ENCODE peak calls at places on chromosomes 6 and 20, in seven cellular contexts. One of them, this sample, is unnamed.

GRCh38 chr6:97645757-97646156 is 362.7 kb upstream of the MMS22L start:
- DNase-seq in HCEC 1CT: no peak
- DNase-seq in choroid plexus epithelial cell: no peak
- DNase-seq in stimulated activated CD4-positive, alpha-beta T cell treated with anti-CD3 and anti-CD28 coated beads, Interleukin-15, amount 100 ng/mL, for 1 hour: no peak
- DNase-seq in anterior cingulate cortex: no peak
- DNase-seq in neuronal stem cell: no peak
- DNase-seq in NCI-H1105 treated with DMSO at 0.1 percent for 48 hours: no peak
- DNase-seq in this sample: no peak

GRCh38 chr6:43070028-43070632 is 6.0 kb upstream of the PTK7 start:
- DNase-seq in HCEC 1CT: peak
- DNase-seq in choroid plexus epithelial cell: peak
- DNase-seq in stimulated activated CD4-positive, alpha-beta T cell treated with anti-CD3 and anti-CD28 coated beads, Interleukin-15, amount 100 ng/mL, for 1 hour: no peak
- DNase-seq in anterior cingulate cortex: no peak
- DNase-seq in neuronal stem cell: no peak
- DNase-seq in NCI-H1105 treated with DMSO at 0.1 percent for 48 hours: peak
- DNase-seq in this sample: no peak

GRCh38 chr6:35419431-35419830 is 32.7 kb upstream of the FANCE start:
- DNase-seq in HCEC 1CT: peak
- DNase-seq in choroid plexus epithelial cell: peak
- DNase-seq in stimulated activated CD4-positive, alpha-beta T cell treated with anti-CD3 and anti-CD28 coated beads, Interleukin-15, amount 100 ng/mL, for 1 hour: no peak
- DNase-seq in anterior cingulate cortex: no peak
- DNase-seq in neuronal stem cell: no peak
- DNase-seq in NCI-H1105 treated with DMSO at 0.1 percent for 48 hours: no peak
- DNase-seq in this sample: no peak

GRCh38 chr6:16236648-16237199 is 1.7 kb upstream of the GMPR start:
- DNase-seq in HCEC 1CT: peak
- DNase-seq in choroid plexus epithelial cell: peak
- DNase-seq in stimulated activated CD4-positive, alpha-beta T cell treated with anti-CD3 and anti-CD28 coated beads, Interleukin-15, amount 100 ng/mL, for 1 hour: no peak
- DNase-seq in anterior cingulate cortex: no peak
- DNase-seq in neuronal stem cell: no peak
- DNase-seq in NCI-H1105 treated with DMSO at 0.1 percent for 48 hours: peak
- DNase-seq in this sample: no peak

GRCh38 chr6:6790891-6791290 is 202.4 kb downstream of the LY86 start:
- DNase-seq in HCEC 1CT: peak
- DNase-seq in choroid plexus epithelial cell: no peak
- DNase-seq in stimulated activated CD4-positive, alpha-beta T cell treated with anti-CD3 and anti-CD28 coated beads, Interleukin-15, amount 100 ng/mL, for 1 hour: no peak
- DNase-seq in anterior cingulate cortex: no peak
- DNase-seq in neuronal stem cell: no peak
- DNase-seq in NCI-H1105 treated with DMSO at 0.1 percent for 48 hours: no peak
- DNase-seq in this sample: no peak

GRCh38 chr20:37940161-37940560 is 37.2 kb downstream of the VSTM2L start:
- DNase-seq in HCEC 1CT: no peak
- DNase-seq in choroid plexus epithelial cell: no peak
- DNase-seq in stimulated activated CD4-positive, alpha-beta T cell treated with anti-CD3 and anti-CD28 coated beads, Interleukin-15, amount 100 ng/mL, for 1 hour: no peak
- DNase-seq in anterior cingulate cortex: no peak
- DNase-seq in neuronal stem cell: no peak
- DNase-seq in NCI-H1105 treated with DMSO at 0.1 percent for 48 hours: no peak
- DNase-seq in this sample: no peak

GRCh38 chr20:4243071-4243470 is 227.7 kb upstream of the RNF24 start:
- DNase-seq in HCEC 1CT: no peak
- DNase-seq in choroid plexus epithelial cell: no peak
- DNase-seq in stimulated activated CD4-positive, alpha-beta T cell treated with anti-CD3 and anti-CD28 coated beads, Interleukin-15, amount 100 ng/mL, for 1 hour: no peak
- DNase-seq in anterior cingulate cortex: no peak
- DNase-seq in neuronal stem cell: no peak
- DNase-seq in NCI-H1105 treated with DMSO at 0.1 percent for 48 hours: no peak
- DNase-seq in this sample: no peak

GRCh38 chr6:3318226-3318625 is 59.5 kb downstream of the PSMG4 start:
- DNase-seq in HCEC 1CT: no peak
- DNase-seq in choroid plexus epithelial cell: no peak
- DNase-seq in stimulated activated CD4-positive, alpha-beta T cell treated with anti-CD3 and anti-CD28 coated beads, Interleukin-15, amount 100 ng/mL, for 1 hour: peak
- DNase-seq in anterior cingulate cortex: no peak
- DNase-seq in neuronal stem cell: no peak
- DNase-seq in NCI-H1105 treated with DMSO at 0.1 percent for 48 hours: no peak
- DNase-seq in this sample: no peak

GRCh38 chr6:19410477-19410876 is 426.7 kb upstream of the ID4 start:
- DNase-seq in HCEC 1CT: no peak
- DNase-seq in choroid plexus epithelial cell: peak
- DNase-seq in stimulated activated CD4-positive, alpha-beta T cell treated with anti-CD3 and anti-CD28 coated beads, Interleukin-15, amount 100 ng/mL, for 1 hour: no peak
- DNase-seq in anterior cingulate cortex: no peak
- DNase-seq in neuronal stem cell: no peak
- DNase-seq in NCI-H1105 treated with DMSO at 0.1 percent for 48 hours: no peak
- DNase-seq in this sample: no peak

GRCh38 chr6:43695078-43695966 is 7.7 kb upstream of the MRPS18A start:
- DNase-seq in HCEC 1CT: no peak
- DNase-seq in choroid plexus epithelial cell: peak
- DNase-seq in stimulated activated CD4-positive, alpha-beta T cell treated with anti-CD3 and anti-CD28 coated beads, Interleukin-15, amount 100 ng/mL, for 1 hour: no peak
- DNase-seq in anterior cingulate cortex: no peak
- DNase-seq in neuronal stem cell: no peak
- DNase-seq in NCI-H1105 treated with DMSO at 0.1 percent for 48 hours: no peak
- DNase-seq in this sample: peak

GRCh38 chr6:169452117-169452868 is 198.6 kb upstream of the THBS2 start:
- DNase-seq in HCEC 1CT: peak
- DNase-seq in choroid plexus epithelial cell: peak
- DNase-seq in stimulated activated CD4-positive, alpha-beta T cell treated with anti-CD3 and anti-CD28 coated beads, Interleukin-15, amount 100 ng/mL, for 1 hour: no peak
- DNase-seq in anterior cingulate cortex: peak
- DNase-seq in neuronal stem cell: no peak
- DNase-seq in NCI-H1105 treated with DMSO at 0.1 percent for 48 hours: no peak
- DNase-seq in this sample: no peak

GRCh38 chr6:139367810-139368321 is 6.6 kb downstream of the CITED2 start:
- DNase-seq in HCEC 1CT: no peak
- DNase-seq in choroid plexus epithelial cell: peak
- DNase-seq in stimulated activated CD4-positive, alpha-beta T cell treated with anti-CD3 and anti-CD28 coated beads, Interleukin-15, amount 100 ng/mL, for 1 hour: no peak
- DNase-seq in anterior cingulate cortex: no peak
- DNase-seq in neuronal stem cell: peak
- DNase-seq in NCI-H1105 treated with DMSO at 0.1 percent for 48 hours: no peak
- DNase-seq in this sample: peak

GRCh38 chr6:52233975-52234823 is 10.1 kb downstream of the IL17F start:
- DNase-seq in HCEC 1CT: peak
- DNase-seq in choroid plexus epithelial cell: peak
- DNase-seq in stimulated activated CD4-positive, alpha-beta T cell treated with anti-CD3 and anti-CD28 coated beads, Interleukin-15, amount 100 ng/mL, for 1 hour: no peak
- DNase-seq in anterior cingulate cortex: no peak
- DNase-seq in neuronal stem cell: peak
- DNase-seq in NCI-H1105 treated with DMSO at 0.1 percent for 48 hours: peak
- DNase-seq in this sample: peak

GRCh38 chr6:15754035-15754705 is 91.3 kb upstream of the DTNBP1 start:
- DNase-seq in HCEC 1CT: peak
- DNase-seq in choroid plexus epithelial cell: peak
- DNase-seq in stimulated activated CD4-positive, alpha-beta T cell treated with anti-CD3 and anti-CD28 coated beads, Interleukin-15, amount 100 ng/mL, for 1 hour: no peak
- DNase-seq in anterior cingulate cortex: no peak
- DNase-seq in neuronal stem cell: no peak
- DNase-seq in NCI-H1105 treated with DMSO at 0.1 percent for 48 hours: no peak
- DNase-seq in this sample: no peak

GRCh38 chr6:166553563-166554271 is 32.8 kb downstream of the RAMACL start:
- DNase-seq in HCEC 1CT: peak
- DNase-seq in choroid plexus epithelial cell: peak
- DNase-seq in stimulated activated CD4-positive, alpha-beta T cell treated with anti-CD3 and anti-CD28 coated beads, Interleukin-15, amount 100 ng/mL, for 1 hour: no peak
- DNase-seq in anterior cingulate cortex: peak
- DNase-seq in neuronal stem cell: no peak
- DNase-seq in NCI-H1105 treated with DMSO at 0.1 percent for 48 hours: no peak
- DNase-seq in this sample: no peak

GRCh38 chr6:166736606-166737005 is 109.6 kb upstream of the RPS6KA2 start:
- DNase-seq in HCEC 1CT: peak
- DNase-seq in choroid plexus epithelial cell: peak
- DNase-seq in stimulated activated CD4-positive, alpha-beta T cell treated with anti-CD3 and anti-CD28 coated beads, Interleukin-15, amount 100 ng/mL, for 1 hour: no peak
- DNase-seq in anterior cingulate cortex: no peak
- DNase-seq in neuronal stem cell: no peak
- DNase-seq in NCI-H1105 treated with DMSO at 0.1 percent for 48 hours: no peak
- DNase-seq in this sample: no peak